ENCODE peak calls at places on chromosome 15, in nine cellular contexts. S is epithelial cell of esophagus; B is neural progenitor cell; P is NT2/D1; F is CD8-positive, alpha-beta T cell; C is uterus; Z is colonic mucosa; R is ovary; Y is tibial artery. I is an unnamed sample.

GRCh38 chr15:29570121-29570930 is 251.9 kb downstream of the TJP1 start:
- DNase-seq in Z (peak), R (no peak), B (peak), F (no peak), P (no peak), S (peak), C (no peak), Y (no peak), I (no peak)

GRCh38 chr15:74502301-74502700 is 38.7 kb upstream of the ARID3B start:
- DNase-seq in S (no peak), R (no peak), P (no peak), Y (no peak), B (no peak), C (no peak), Z (no peak), F (no peak), I (no peak)

GRCh38 chr15:58538225-58538731 is 106.5 kb downstream of the LIPC start:
- DNase-seq in R (no peak), B (no peak), Y (no peak), P (no peak), C (no peak), Z (no peak), F (no peak), S (no peak), I (no peak)

GRCh38 chr15:27059610-27060202 is 88.7 kb downstream of the GABRG3 start:
- DNase-seq in B (peak), Z (peak), Y (no peak), R (no peak), F (no peak), C (no peak), S (peak), P (peak), I (no peak)

GRCh38 chr15:44670087-44670945 is 6.9 kb upstream of the SPG11 start:
- DNase-seq in B (no peak), Y (no peak), F (no peak), C (no peak), Z (no peak), S (no peak), R (no peak), P (no peak), I (no peak)

GRCh38 chr15:40825661-40826088 is 2.8 kb downstream of the PPP1R14D start:
- DNase-seq in R (no peak), Y (no peak), Z (peak), P (no peak), F (no peak), S (peak), C (no peak), B (no peak), I (no peak)

GRCh38 chr15:60945196-60945595 is 283.9 kb downstream of the RORA start:
- DNase-seq in F (no peak), Z (no peak), S (no peak), B (no peak), C (peak), Y (peak), P (no peak), R (no peak), I (no peak)

GRCh38 chr15:34582461-34583357 is 742 bp downstream of the GOLGA8B start:
- DNase-seq in C (no peak), F (peak), S (peak), P (no peak), Y (no peak), R (peak), Z (peak), B (peak), I (no peak)

GRCh38 chr15:96766387-96766786 is 435.9 kb downstream of the NR2F2 start:
- DNase-seq in S (no peak), P (no peak), C (no peak), B (no peak), Z (no peak), F (no peak), R (no peak), Y (no peak), I (no peak)

GRCh38 chr15:48940508-48940907 is 23.2 kb downstream of the SHC4 start:
- DNase-seq in S (peak), B (no peak), C (no peak), F (no peak), Y (no peak), R (no peak), P (no peak), Z (no peak), I (no peak)

GRCh38 chr15:101439920-101440319 is 49.6 kb downstream of the PCSK6 start:
- DNase-seq in C (no peak), Z (no peak), Y (no peak), P (no peak), F (no peak), R (no peak), B (no peak), S (no peak), I (no peak)

GRCh38 chr15:41801850-41802455 is 25.9 kb upstream of the JMJD7 start:
- DNase-seq in R (no peak), Y (no peak), S (peak), Z (no peak), P (no peak), F (no peak), C (no peak), B (no peak), I (no peak)

GRCh38 chr15:77749998-77750540 is 117.4 kb upstream of the LINGO1 start:
- DNase-seq in P (no peak), B (no peak), S (no peak), C (no peak), R (no peak), Y (no peak), F (no peak), Z (no peak), I (no peak)

GRCh38 chr15:44662478-44663409 is 718 bp downstream of the SPG11 start:
- DNase-seq in Z (peak), B (peak), R (peak), C (peak), F (peak), P (peak), Y (peak), S (peak), I (no peak)

GRCh38 chr15:26873846-26874245 is 7.0 kb downstream of the GABRA5 start:
- DNase-seq in B (no peak), R (no peak), Y (peak), F (no peak), S (peak), Z (no peak), C (no peak), P (no peak), I (no peak)

GRCh38 chr15:24761704-24762302 is 86.2 kb downstream of the NPAP1 start:
- DNase-seq in Y (no peak), Z (no peak), B (no peak), C (no peak), P (no peak), F (no peak), R (no peak), S (peak), I (no peak)

GRCh38 chr15:97235285-97235985 is 725.1 kb upstream of the ARRDC4 start:
- DNase-seq in P (peak), Z (peak), S (peak), R (peak), C (peak), F (no peak), B (peak), Y (no peak), I (no peak)

GRCh38 chr15:42144841-42145375 is 11.5 kb downstream of the PLA2G4F start:
- DNase-seq in S (no peak), Y (no peak), C (no peak), P (no peak), Z (no peak), R (no peak), F (no peak), B (no peak), I (no peak)

GRCh38 chr15:89221543-89221942 is at the start of gene RLBP1:
- DNase-seq in Y (no peak), C (no peak), R (no peak), B (peak), F (no peak), S (peak), Z (no peak), P (no peak), I (no peak)

DNA sequence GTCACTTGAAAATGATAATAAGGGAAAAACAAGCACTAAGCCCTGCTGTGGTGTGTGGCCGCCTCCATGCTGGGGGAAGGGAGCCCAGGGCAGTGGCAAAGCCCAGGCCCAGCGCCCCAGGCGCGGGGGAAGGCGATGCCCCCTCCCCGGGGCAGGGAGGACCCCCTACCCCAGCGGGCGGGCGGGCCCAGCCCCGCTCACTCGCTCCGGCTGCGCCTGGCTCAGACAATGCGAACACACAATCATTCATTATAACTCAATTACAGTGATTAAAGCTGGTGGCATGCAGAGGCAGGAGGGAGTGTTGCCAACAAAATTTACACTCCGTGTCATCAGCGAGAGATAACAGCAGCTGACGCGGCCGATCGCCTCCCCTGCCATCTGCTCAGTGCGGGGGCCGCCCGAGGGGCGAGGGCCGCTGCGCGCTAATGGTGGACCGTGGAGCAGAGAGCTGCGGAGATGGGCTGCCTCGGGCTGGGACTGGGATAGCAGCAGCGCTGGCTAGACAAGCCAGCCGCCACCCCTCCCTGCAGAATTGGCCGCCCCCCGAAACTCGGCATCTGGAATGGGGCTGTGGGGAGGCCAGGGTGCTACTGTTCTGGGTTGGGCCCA is 64.1 kb downstream of the TLE3 start:
- DNase-seq in F (no peak), B (peak), S (peak), Z (no peak), P (no peak), R (no peak), C (peak), Y (no peak), I (no peak)
- H3K4me3 ChIP-seq in F (no peak), B (no peak), S (no peak), Z (no peak), P (no peak), R (no peak), C (no peak), Y (no peak), I (no peak)

GRCh38 chr15:67999320-68000100 is 54.6 kb upstream of the PIAS1 start:
- DNase-seq in R (no peak), P (no peak), S (peak), Z (no peak), B (no peak), Y (no peak), C (no peak), F (no peak), I (no peak)

GRCh38 chr15:68001811-68002210 is 52.3 kb upstream of the PIAS1 start:
- DNase-seq in B (no peak), R (no peak), P (no peak), S (no peak), Y (no peak), C (no peak), Z (no peak), F (no peak), I (no peak)

GRCh38 chr15:68000754-68001153 is 53.4 kb upstream of the PIAS1 start:
- DNase-seq in S (no peak), C (no peak), R (no peak), Y (no peak), F (no peak), B (no peak), Z (no peak), P (no peak), I (no peak)

GRCh38 chr15:67998599-67999122 is 55.5 kb upstream of the PIAS1 start:
- DNase-seq in S (peak), P (no peak), F (no peak), R (no peak), B (no peak), Y (no peak), Z (peak), C (no peak), I (no peak)

GRCh38 chr15:68003297-68003696 is 50.8 kb upstream of the PIAS1 start:
- DNase-seq in Z (no peak), S (no peak), Y (no peak), P (no peak), R (no peak), F (no peak), C (no peak), B (no peak), I (no peak)
- H3K4me3 ChIP-seq in Z (no peak), S (no peak), Y (no peak), P (no peak), R (no peak), F (no peak), C (no peak), B (no peak), I (no peak)

GRCh38 chr15:99556578-99556977 is 9.2 kb upstream of the MEF2A start:
- DNase-seq in Z (no peak), S (no peak), B (no peak), C (no peak), Y (no peak), P (no peak), F (no peak), R (no peak), I (no peak)

GRCh38 chr15:99558571-99558970 is 7.2 kb upstream of the MEF2A start:
- DNase-seq in F (no peak), S (no peak), R (no peak), P (no peak), Y (no peak), B (no peak), Z (no peak), C (no peak), I (no peak)

GRCh38 chr15:99558084-99558483 is 7.7 kb upstream of the MEF2A start:
- DNase-seq in S (no peak), Z (no peak), Y (no peak), C (no peak), P (no peak), R (no peak), B (no peak), F (no peak), I (no peak)

GRCh38 chr15:99555089-99555488 is 10.7 kb upstream of the MEF2A start:
- DNase-seq in Z (no peak), C (no peak), Y (no peak), R (no peak), B (no peak), F (no peak), S (no peak), P (no peak), I (no peak)

DNA sequence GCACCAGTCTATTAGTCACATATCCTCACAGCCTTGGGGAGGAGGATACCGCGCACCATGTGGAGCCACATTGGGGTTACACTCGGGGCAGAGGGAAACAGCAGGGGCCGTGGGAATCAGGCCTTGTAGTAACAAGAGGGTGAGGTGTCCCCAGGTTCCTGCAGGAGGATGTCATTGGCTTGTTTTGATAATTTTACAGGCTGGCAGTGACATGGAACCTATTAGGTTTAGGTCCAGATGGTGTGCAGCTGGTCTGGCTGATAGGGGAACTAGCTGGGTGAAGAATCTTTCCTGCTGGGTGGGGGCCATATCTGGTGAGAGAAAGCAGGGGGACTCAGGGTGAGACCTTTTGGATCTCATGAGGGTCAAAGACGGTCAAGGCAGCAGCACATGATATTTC is 9.8 kb upstream of the MEF2A start:
- DNase-seq in R (no peak), P (no peak), S (no peak), C (no peak), B (no peak), Y (no peak), F (no peak), Z (no peak), I (no peak)
- H3K4me3 ChIP-seq in R (no peak), P (no peak), S (no peak), C (no peak), B (no peak), Y (no peak), F (no peak), Z (no peak), I (no peak)

GRCh38 chr15:99104788-99105515 is at the start of gene SYNM:
- DNase-seq in Y (peak), R (peak), P (peak), S (peak), C (peak), F (no peak), Z (peak), B (peak), I (peak)

GRCh38 chr15:99109555-99110021 is 4.7 kb downstream of the SYNM start:
- DNase-seq in R (no peak), Y (no peak), S (no peak), P (no peak), C (no peak), Z (no peak), B (no peak), F (no peak), I (no peak)

GRCh38 chr15:99108993-99109392 is 4.1 kb downstream of the SYNM start:
- DNase-seq in Z (no peak), Y (no peak), S (no peak), C (no peak), B (no peak), P (no peak), R (no peak), F (no peak), I (no peak)

GRCh38 chr15:99105516-99106341 is 849 bp downstream of the SYNM start:
- DNase-seq in R (peak), S (peak), Z (peak), B (peak), F (peak), Y (peak), C (peak), P (peak), I (no peak)

GRCh38 chr15:99106417-99107220 is 1.7 kb downstream of the SYNM start:
- DNase-seq in S (no peak), Y (no peak), Z (no peak), C (no peak), B (no peak), P (no peak), F (peak), R (no peak), I (no peak)
- H3K4me3 ChIP-seq in S (no peak), Y (peak), Z (peak), C (peak), B (peak), P (peak), F (no peak), R (peak), I (peak)

I was measured in vagina.